ENCODE peak calls at places on chromosomes 13 and 19, in eight cellular contexts. M, E, Y, O, U, X, Z and W are unnamed samples.

GRCh38 chr19:19459707-19460251 is 54.3 kb downstream of the GATAD2A start:
- DNase-seq in Y (no peak), M (peak), O (no peak), X (peak), E (no peak), U (no peak), Z (no peak), W (no peak)

GRCh38 chr19:6076675-6077463 is 33.4 kb downstream of the RFX2 start:
- DNase-seq in Y (no peak), Z (no peak), X (peak), U (no peak), E (no peak), M (no peak), O (no peak), W (no peak)

GRCh38 chr13:110323172-110323851 is 16.2 kb downstream of the COL4A2 start:
- DNase-seq in E (no peak), X (no peak), U (no peak), Y (no peak), O (no peak), Z (no peak), M (no peak), W (no peak)

GRCh38 chr19:16037424-16038195 is 38.7 kb upstream of the TPM4 start:
- DNase-seq in E (no peak), Y (no peak), M (peak), U (no peak), Z (no peak), X (no peak), O (no peak), W (no peak)

GRCh38 chr19:56838930-56839664 is 1.4 kb downstream of the PEG3 start:
- DNase-seq in U (no peak), X (peak), M (no peak), O (no peak), Z (no peak), Y (peak), E (no peak), W (no peak)

GRCh38 chr19:47750752-47751151 is 5.4 kb downstream of the NOP53 start:
- DNase-seq in O (no peak), Z (no peak), U (no peak), X (no peak), E (no peak), Y (no peak), M (no peak), W (no peak)

GRCh38 chr19:40279120-40279551 is 6.0 kb downstream of the AKT2 start:
- DNase-seq in U (no peak), O (no peak), Z (no peak), E (no peak), M (no peak), X (peak), Y (no peak), W (no peak)

GRCh38 chr13:107238262-107238661 is 670.3 kb upstream of the ARGLU1 start:
- DNase-seq in O (no peak), X (no peak), E (no peak), Y (no peak), Z (no peak), M (no peak), U (no peak), W (no peak)

GRCh38 chr13:74005320-74006154 is 128.7 kb downstream of the KLF12 start:
- DNase-seq in O (no peak), Y (no peak), M (no peak), X (no peak), Z (peak), U (no peak), E (no peak), W (no peak)